ENCODE peak calls at places on chromosome 22, in eight cellular contexts. N is body of pancreas, V is left ventricle myocardium inferior, G is uterus, J is hepatocyte, B is right lobe of liver, E is astrocyte of the spinal cord, S is nephron progenitor cell. F is an unnamed sample.

GRCh38 chr22:23822101-23822671 is 16.6 kb downstream of the DERL3 start:
- DNase-seq in S (no peak), J (no peak), B (no peak), V (no peak), N (no peak), E (no peak), G (no peak), F (no peak)

GRCh38 chr22:41833369-41834004 is 582 bp downstream of the SREBF2 start:
- DNase-seq in S (peak), V (peak), E (no peak), N (peak), J (peak), B (peak), G (peak), F (peak)

GRCh38 chr22:23530106-23530505 is 50.0 kb downstream of the IGLL1 start:
- DNase-seq in S (no peak), J (no peak), G (no peak), V (no peak), B (no peak), N (no peak), E (no peak), F (no peak)

GRCh38 chr22:19471572-19471971 is 7.4 kb downstream of the UFD1 start:
- DNase-seq in J (no peak), E (no peak), N (no peak), B (no peak), G (no peak), V (no peak), S (no peak), F (no peak)

GRCh38 chr22:31125521-31126117 is 2.9 kb downstream of the INPP5J start:
- DNase-seq in S (no peak), N (no peak), J (no peak), E (no peak), G (no peak), B (no peak), V (no peak), F (no peak)

GRCh38 chr22:43401233-43401632 is 10.6 kb upstream of the MPPED1 start:
- DNase-seq in J (no peak), E (no peak), V (no peak), N (no peak), S (no peak), B (no peak), G (no peak), F (no peak)

GRCh38 chr22:46376096-46376495 is 40.6 kb downstream of the TRMU start:
- DNase-seq in G (no peak), B (no peak), J (no peak), V (no peak), S (no peak), E (no peak), N (no peak), F (no peak)

GRCh38 chr22:31749636-31750364 is at the start of gene PRR14L:
- DNase-seq in B (peak), G (peak), E (peak), S (peak), J (peak), N (peak), V (peak), F (peak)

GRCh38 chr22:43945632-43946390 is 9.4 kb upstream of the SAMM50 start:
- DNase-seq in J (peak), N (peak), E (peak), V (peak), G (no peak), S (peak), B (peak), F (peak)

GRCh38 chr22:50119768-50120251 is 30.0 kb downstream of the MOV10L1 start:
- DNase-seq in V (no peak), J (no peak), N (no peak), S (no peak), E (peak), B (no peak), G (no peak), F (no peak)

GRCh38 chr22:33328789-33329296 is 270.7 kb upstream of the SYN3 start:
- DNase-seq in E (peak), V (no peak), J (peak), S (no peak), N (no peak), G (no peak), B (no peak), F (no peak)

GRCh38 chr22:23835773-23836144 is 3.0 kb downstream of the DERL3 start:
- DNase-seq in V (peak), G (no peak), E (no peak), N (no peak), B (peak), J (no peak), S (no peak), F (no peak)

GRCh38 chr22:24160546-24160945 is 20.7 kb upstream of the SUSD2 start:
- DNase-seq in N (no peak), S (no peak), B (no peak), G (no peak), J (no peak), V (peak), E (no peak), F (no peak)

GRCh38 chr22:39520874-39521857 is 804 bp downstream of the ATF4 start:
- DNase-seq in E (peak), N (peak), J (peak), B (peak), S (peak), V (peak), G (peak), F (peak)

GRCh38 chr22:38177926-38178604 is 3.6 kb downstream of the PLA2G6 start:
- DNase-seq in J (peak), G (peak), B (no peak), N (no peak), S (no peak), E (peak), V (peak), F (no peak)

GRCh38 chr22:39184586-39185577 is 32.4 kb upstream of the CBX7 start:
- DNase-seq in J (no peak), E (no peak), N (no peak), G (no peak), B (no peak), V (no peak), S (no peak), F (no peak)

GRCh38 chr22:50444663-50445062 is 30.2 kb downstream of the SBF1 start:
- DNase-seq in V (no peak), N (no peak), E (peak), B (no peak), J (peak), S (no peak), G (no peak), F (no peak)

GRCh38 chr22:35684270-35684700 is 33.4 kb upstream of the APOL5 start:
- DNase-seq in G (no peak), E (peak), V (no peak), N (peak), J (peak), B (no peak), S (no peak), F (no peak)

GRCh38 chr22:29647954-29648737 is 44.7 kb downstream of the NF2 start:
- DNase-seq in V (no peak), N (no peak), S (no peak), E (no peak), B (no peak), G (no peak), J (no peak), F (no peak)

GRCh38 chr22:43044402-43044801 is 29.5 kb upstream of the PACSIN2 start:
- DNase-seq in V (no peak), E (no peak), G (no peak), S (no peak), B (no peak), N (no peak), J (no peak), F (no peak)

GRCh38 chr22:43616645-43617044 is 195.5 kb downstream of the EFCAB6 start:
- DNase-seq in B (peak), V (no peak), G (no peak), S (no peak), E (no peak), J (peak), N (no peak), F (no peak)

GRCh38 chr22:20588843-20589581 is 81.6 kb downstream of the MED15 start:
- DNase-seq in E (no peak), N (no peak), G (no peak), V (no peak), S (no peak), B (peak), J (no peak), F (no peak)

GRCh38 chr22:28424427-28425080 is 255.1 kb downstream of the TTC28 start:
- DNase-seq in B (no peak), S (no peak), N (no peak), G (no peak), J (no peak), E (peak), V (no peak), F (no peak)

GRCh38 chr22:18063311-18063710 is 14.5 kb upstream of the PEX26 start:
- DNase-seq in J (no peak), E (no peak), N (no peak), S (peak), V (no peak), B (no peak), G (no peak), F (no peak)

GRCh38 chr22:25083414-25084166 is 116.1 kb upstream of the CRYBB3 start:
- DNase-seq in N (peak), B (no peak), J (peak), V (no peak), G (no peak), E (no peak), S (no peak), F (no peak)

GRCh38 chr22:43884600-43885318 is 7.1 kb downstream of the PNPLA5 start:
- DNase-seq in V (peak), S (peak), B (peak), J (peak), E (peak), N (peak), G (peak), F (peak)

GRCh38 chr22:50253046-50253580 is 2.0 kb upstream of the HDAC10 start:
- DNase-seq in J (no peak), N (no peak), G (no peak), B (no peak), V (no peak), E (no peak), S (no peak), F (no peak)

GRCh38 chr22:30220338-30221009 is 26.1 kb downstream of the LIF start:
- DNase-seq in E (no peak), V (no peak), B (no peak), J (no peak), G (no peak), S (no peak), N (no peak), F (no peak)

GRCh38 chr22:47213571-47214230 is 451.3 kb downstream of the TBC1D22A start:
- DNase-seq in S (no peak), V (no peak), N (no peak), J (no peak), B (no peak), G (no peak), E (no peak), F (no peak)

GRCh38 chr22:35544189-35544588 is 3.6 kb downstream of the RASD2 start:
- DNase-seq in S (no peak), B (no peak), V (no peak), E (no peak), G (no peak), N (no peak), J (no peak), F (no peak)

GRCh38 chr22:39519681-39520053 is 695 bp upstream of the ATF4 start:
- DNase-seq in E (no peak), V (peak), N (peak), B (peak), S (no peak), G (peak), J (peak), F (no peak)

GRCh38 chr22:38989461-38989860 is 7.3 kb downstream of the APOBEC3B start:
- DNase-seq in G (no peak), S (no peak), V (no peak), J (no peak), N (no peak), B (no peak), E (no peak), F (no peak)

GRCh38 chr22:25564320-25564978 is at the start of gene GRK3:
- DNase-seq in E (peak), G (peak), N (peak), B (peak), J (peak), V (peak), S (peak), F (peak)

GRCh38 chr22:23518381-23519187 is 61.5 kb downstream of the IGLL1 start:
- DNase-seq in N (no peak), E (no peak), V (no peak), G (no peak), S (peak), J (no peak), B (no peak), F (no peak)

GRCh38 chr22:50528682-50529415 is 963 bp downstream of the TYMP start:
- DNase-seq in N (no peak), V (no peak), B (peak), J (no peak), S (no peak), G (no peak), E (no peak), F (no peak)

GRCh38 chr22:35568751-35569725 is 28.4 kb downstream of the RASD2 start:
- DNase-seq in N (no peak), E (peak), G (no peak), S (no peak), J (peak), B (no peak), V (no peak), F (no peak)

GRCh38 chr22:23263651-23264555 is 83.6 kb downstream of the BCR start:
- DNase-seq in J (no peak), G (no peak), N (no peak), B (no peak), V (no peak), E (no peak), S (no peak), F (no peak)

GRCh38 chr22:30333707-30334087 is 7.0 kb upstream of the TBC1D10A start:
- DNase-seq in B (no peak), J (no peak), N (no peak), V (no peak), E (no peak), G (no peak), S (no peak), F (no peak)

GRCh38 chr22:19287076-19287724 is 4.3 kb downstream of the CLTCL1 start:
- DNase-seq in E (peak), B (no peak), J (no peak), V (no peak), S (no peak), N (no peak), G (no peak), F (no peak)

GRCh38 chr22:41197808-41198585 is 7.1 kb upstream of the L3MBTL2 start:
- DNase-seq in J (peak), N (peak), S (peak), B (peak), V (peak), E (no peak), G (no peak), F (peak)

GRCh38 chr22:45210174-45210573 is 30.5 kb downstream of the KIAA0930 start:
- DNase-seq in E (no peak), J (no peak), S (no peak), B (peak), G (no peak), N (no peak), V (no peak), F (no peak)

GRCh38 chr22:45207981-45208664 is 32.6 kb downstream of the KIAA0930 start:
- DNase-seq in S (no peak), G (no peak), J (peak), N (no peak), V (no peak), E (peak), B (peak), F (no peak)

GRCh38 chr22:45208696-45208992 is 32.0 kb downstream of the KIAA0930 start:
- DNase-seq in S (no peak), E (no peak), N (no peak), G (no peak), V (no peak), J (no peak), B (no peak), F (no peak)

GRCh38 chr22:45210577-45211431 is 29.9 kb downstream of the KIAA0930 start:
- DNase-seq in E (no peak), V (no peak), S (no peak), G (no peak), B (peak), J (no peak), N (no peak), F (no peak)

DNA sequence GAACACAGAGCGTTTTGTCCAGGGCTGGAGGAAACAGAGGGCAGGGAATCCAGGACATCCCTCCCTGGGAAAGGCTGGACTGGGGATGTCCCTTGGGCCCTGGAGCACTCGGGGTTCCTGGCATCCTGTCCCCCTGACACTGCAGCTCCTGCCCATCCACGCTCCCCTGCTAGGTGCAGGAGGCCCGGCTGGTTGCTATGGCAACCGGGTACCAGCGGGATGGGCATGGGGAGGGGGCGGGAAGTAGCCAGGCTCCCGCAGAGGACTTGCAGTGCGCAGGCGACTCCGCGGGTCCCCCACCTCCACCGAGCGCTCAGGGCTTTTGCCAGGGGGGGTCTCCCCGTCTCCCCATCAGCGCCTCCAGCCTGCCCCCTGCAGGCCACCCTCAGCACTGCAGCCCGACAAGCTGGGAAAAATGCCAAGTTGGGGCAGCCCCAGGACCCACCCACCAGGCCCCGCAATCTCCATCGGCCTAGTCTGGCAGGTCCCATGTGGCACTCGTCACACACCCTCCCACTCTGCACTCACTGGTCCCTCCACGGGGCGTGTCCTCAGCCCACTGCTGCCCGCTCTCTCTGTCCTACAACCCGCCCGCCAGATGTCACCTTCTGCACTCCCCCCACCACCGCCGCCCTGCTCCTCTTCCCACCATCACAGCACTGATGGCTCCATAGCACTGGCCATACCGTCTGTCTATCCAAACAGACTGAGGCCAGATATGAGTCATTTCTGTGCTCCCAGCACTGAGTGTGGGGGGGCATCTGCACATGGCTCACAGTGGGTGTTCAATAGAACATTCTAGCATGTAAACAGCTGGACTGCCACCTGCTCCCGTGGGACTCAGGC is 31.5 kb downstream of the KIAA0930 start:
- DNase-seq in N (no peak), S (peak), V (no peak), E (peak), B (peak), J (no peak), G (no peak), F (peak)
- TF ChIP-seq CTCF in N (no peak), S (peak), V (peak), E (peak), B (peak), J (peak), G (no peak), F (peak)

GRCh38 chr22:26763633-26764295 is 106.4 kb downstream of the MIAT start:
- DNase-seq in V (no peak), E (no peak), J (peak), G (peak), N (no peak), B (peak), S (no peak), F (no peak)
- TF ChIP-seq CTCF in V (no peak), E (no peak), J (no peak), G (no peak), N (no peak), B (no peak), S (no peak), F (no peak)

GRCh38 chr22:37019309-37020191 is at the start of the genes MPST and TST:
- DNase-seq in E (peak), B (peak), S (peak), G (peak), V (peak), J (peak), N (peak), F (peak)
- TF ChIP-seq CTCF in E (no peak), B (no peak), S (no peak), G (no peak), V (peak), J (no peak), N (no peak), F (no peak)

GRCh38 chr22:21867528-21868266 is at the start of gene MAPK1:
- DNase-seq in J (peak), S (peak), E (peak), G (peak), B (peak), N (peak), V (peak), F (peak)

GRCh38 chr22:21866821-21867527 is 471 bp downstream of the MAPK1 start:
- DNase-seq in V (peak), B (peak), J (peak), N (peak), G (peak), S (no peak), E (no peak), F (no peak)

GRCh38 chr22:21865041-21865440 is 2.4 kb downstream of the MAPK1 start:
- DNase-seq in N (no peak), B (no peak), G (peak), V (no peak), J (peak), S (no peak), E (peak), F (no peak)

GRCh38 chr22:21873619-21874018 is 6.2 kb upstream of the MAPK1 start:
- DNase-seq in J (no peak), N (no peak), E (no peak), B (no peak), V (no peak), S (no peak), G (no peak), F (no peak)

GRCh38 chr22:21868651-21869050 is 1.2 kb upstream of the MAPK1 start:
- DNase-seq in B (no peak), J (no peak), N (no peak), E (no peak), G (no peak), V (no peak), S (no peak), F (no peak)
- TF ChIP-seq CTCF in B (no peak), J (no peak), N (no peak), E (no peak), G (no peak), V (no peak), S (no peak), F (no peak)

GRCh38 chr22:48705159-48705916 is 1122.3 kb downstream of the BRD1 start:
- DNase-seq in G (no peak), N (no peak), S (no peak), J (no peak), B (peak), E (no peak), V (peak), F (no peak)
- TF ChIP-seq CTCF in G (no peak), N (no peak), S (no peak), J (no peak), B (no peak), E (no peak), V (no peak), F (no peak)

F was measured in endothelial cell.